ENCODE peak calls at places on chromosomes 4 and X, in eight cellular contexts. Q, L, B, W, F, V, G and S are unnamed samples.

GRCh38 chrX:53122013-53122412 is 28.1 kb downstream of the KANTR start:
- DNase-seq in Q (no peak), L (no peak), B (no peak), W (no peak), F (no peak), V (no peak), G (no peak), S (no peak)

GRCh38 chr4:70703695-70704332 is 15.5 kb downstream of the UTP3 start:
- DNase-seq in Q (no peak), L (no peak), B (no peak), W (no peak), F (peak), V (no peak), G (no peak), S (peak)

GRCh38 chrX:136768469-136769084 is 12.2 kb downstream of the ARHGEF6 start:
- DNase-seq in Q (no peak), L (peak), B (no peak), W (peak), F (no peak), V (peak), G (peak), S (no peak)

GRCh38 chr4:152981842-152982241 is 45.7 kb downstream of the FHDC1 start:
- DNase-seq in Q (no peak), L (no peak), B (no peak), W (no peak), F (no peak), V (no peak), G (no peak), S (no peak)

GRCh38 chrX:139803224-139803623 is 95.3 kb upstream of the MCF2 start:
- DNase-seq in Q (no peak), L (no peak), B (no peak), W (no peak), F (no peak), V (no peak), G (no peak), S (no peak)

GRCh38 chrX:39398973-39399268 is 597.7 kb downstream of the MID1IP1 start:
- DNase-seq in Q (no peak), L (no peak), B (no peak), W (no peak), F (no peak), V (no peak), G (no peak), S (no peak)

GRCh38 chrX:97527725-97528124 is 644.0 kb downstream of the RPA4 start:
- DNase-seq in Q (no peak), L (no peak), B (no peak), W (no peak), F (no peak), V (no peak), G (no peak), S (no peak)

GRCh38 chr4:186746581-186746980 is 22.9 kb upstream of the FAT1 start:
- DNase-seq in Q (no peak), L (no peak), B (no peak), W (no peak), F (no peak), V (no peak), G (no peak), S (no peak)

GRCh38 chr4:76087007-76087769 is 12.7 kb downstream of the ART3 start:
- DNase-seq in Q (peak), L (peak), B (no peak), W (peak), F (peak), V (no peak), G (no peak), S (peak)

GRCh38 chr4:150316332-150317205 is 238.3 kb downstream of the DCLK2 start:
- DNase-seq in Q (no peak), L (no peak), B (no peak), W (no peak), F (no peak), V (no peak), G (no peak), S (no peak)

GRCh38 chrX:53004038-53004437 is 44.6 kb upstream of the GPR173 start:
- DNase-seq in Q (no peak), L (no peak), B (peak), W (no peak), F (no peak), V (no peak), G (no peak), S (no peak)

GRCh38 chr4:54657556-54658313 is at the start of gene KIT:
- DNase-seq in Q (peak), L (peak), B (peak), W (peak), F (peak), V (peak), G (no peak), S (no peak)

GRCh38 chr4:40916218-40916555 is 166.4 kb downstream of the NSUN7 start:
- DNase-seq in Q (no peak), L (no peak), B (no peak), W (no peak), F (no peak), V (peak), G (no peak), S (no peak)

GRCh38 chr4:164977243-164978164 is at the start of gene TRIM61:
- DNase-seq in Q (no peak), L (peak), B (no peak), W (peak), F (no peak), V (peak), G (no peak), S (peak)

GRCh38 chrX:97504435-97504834 is 620.7 kb downstream of the RPA4 start:
- DNase-seq in Q (no peak), L (no peak), B (no peak), W (no peak), F (no peak), V (no peak), G (no peak), S (no peak)

GRCh38 chr4:122772311-122772710 is 39.8 kb downstream of the BBS12 start:
- DNase-seq in Q (no peak), L (no peak), B (no peak), W (no peak), F (no peak), V (no peak), G (no peak), S (no peak)

GRCh38 chr4:182142146-182143085 is 100.8 kb upstream of the TENM3 start:
- DNase-seq in Q (peak), L (no peak), B (no peak), W (peak), F (no peak), V (no peak), G (no peak), S (no peak)

GRCh38 chr4:8167291-8167690 is 8.7 kb upstream of the ABLIM2 start:
- DNase-seq in Q (no peak), L (no peak), B (no peak), W (no peak), F (no peak), V (no peak), G (no peak), S (no peak)

GRCh38 chr4:46016306-46016705 is 107.5 kb downstream of the GABRG1 start:
- DNase-seq in Q (no peak), L (no peak), B (no peak), W (no peak), F (no peak), V (no peak), G (no peak), S (no peak)

GRCh38 chr4:15702941-15703403 is at the start of gene BST1:
- DNase-seq in Q (peak), L (peak), B (no peak), W (peak), F (peak), V (peak), G (no peak), S (peak)

GRCh38 chr4:1039493-1040343 is 28.3 kb downstream of the FGFRL1 start:
- DNase-seq in Q (no peak), L (no peak), B (no peak), W (no peak), F (no peak), V (peak), G (no peak), S (no peak)

GRCh38 chr4:31592293-31592692 is 872.1 kb downstream of the PCDH7 start:
- DNase-seq in Q (no peak), L (no peak), B (no peak), W (no peak), F (no peak), V (no peak), G (no peak), S (no peak)

GRCh38 chr4:128068927-128069326 is 7.8 kb downstream of the LARP1B start:
- DNase-seq in Q (no peak), L (peak), B (peak), W (no peak), F (no peak), V (no peak), G (no peak), S (no peak)

GRCh38 chrX:13670197-13670596 is 17.3 kb downstream of the TCEANC start:
- DNase-seq in Q (no peak), L (no peak), B (no peak), W (no peak), F (no peak), V (no peak), G (no peak), S (no peak)

GRCh38 chrX:103215037-103215767 is at the start of gene BEX4:
- DNase-seq in Q (peak), L (peak), B (peak), W (peak), F (peak), V (peak), G (no peak), S (peak)

GRCh38 chr4:82666970-82667665 is 105.3 kb upstream of the TMEM150C start:
- DNase-seq in Q (no peak), L (no peak), B (no peak), W (no peak), F (no peak), V (no peak), G (no peak), S (no peak)

GRCh38 chrX:96407043-96407442 is 277.6 kb upstream of the DIAPH2 start:
- DNase-seq in Q (peak), L (no peak), B (no peak), W (no peak), F (no peak), V (no peak), G (no peak), S (no peak)